ENCODE peak calls at places on chromosome 15, in eight cellular contexts. X, Z, N, I, D, R, S and L are unnamed samples.
A peak's percentile ranks its signal among the peaks of the same experiment; 100 is the strongest.

GRCh38 chr15:89383635-89384604 is 49.3 kb upstream of the POLG start:
- DNase-seq in D (no peak), Z (peak; percentile 37), I (no peak), R (peak; percentile 35), S (no peak), X (no peak), N (peak; percentile 60), L (peak; percentile 48)

GRCh38 chr15:65827065-65827464 is 35.0 kb upstream of the DENND4A start:
- DNase-seq in I (no peak), X (no peak), R (no peak), Z (no peak), N (no peak), S (no peak), D (no peak), L (peak; percentile 14)

GRCh38 chr15:73331991-73332925 is 36.5 kb downstream of the HCN4 start:
- DNase-seq in R (no peak), X (no peak), D (no peak), S (no peak), I (no peak), N (no peak), Z (no peak), L (no peak)

GRCh38 chr15:97963779-97964178 is 3.3 kb downstream of the ARRDC4 start:
- DNase-seq in I (no peak), D (no peak), X (no peak), S (no peak), R (no peak), N (no peak), Z (no peak), L (no peak)

GRCh38 chr15:97645758-97646157 is 314.7 kb upstream of the ARRDC4 start:
- DNase-seq in S (no peak), X (no peak), I (no peak), Z (no peak), N (no peak), D (no peak), R (no peak), L (no peak)

GRCh38 chr15:55372701-55373440 is 35.3 kb downstream of the CCPG1 start:
- DNase-seq in D (no peak), N (no peak), X (no peak), I (no peak), Z (no peak), S (peak; percentile 24), R (no peak), L (no peak)

GRCh38 chr15:68197170-68197492 is 8.0 kb downstream of the CALML4 start:
- DNase-seq in I (no peak), S (no peak), D (no peak), Z (no peak), N (no peak), R (no peak), X (no peak), L (no peak)

GRCh38 chr15:48802867-48803266 is 8.0 kb downstream of the CEP152 start:
- DNase-seq in R (peak; percentile 86), N (no peak), I (no peak), X (peak; percentile 94), S (no peak), D (no peak), Z (no peak), L (no peak)

GRCh38 chr15:36959746-36960145 is 140.6 kb downstream of the MEIS2 start:
- DNase-seq in Z (no peak), R (peak; percentile 64), S (no peak), N (no peak), I (no peak), X (no peak), D (no peak), L (no peak)

GRCh38 chr15:38624248-38625214 is 59.9 kb upstream of the RASGRP1 start:
- DNase-seq in X (no peak), Z (no peak), N (no peak), D (no peak), S (no peak), I (no peak), R (no peak), L (peak; percentile 7)

GRCh38 chr15:40471105-40471777 is 457 bp downstream of the CHST14 start:
- DNase-seq in S (no peak), I (no peak), R (no peak), X (no peak), N (peak; percentile 30), D (no peak), Z (no peak), L (peak; percentile 1)

GRCh38 chr15:37112171-37112570 is 11.8 kb upstream of the MEIS2 start:
- DNase-seq in N (no peak), Z (no peak), S (no peak), D (no peak), I (no peak), R (no peak), X (no peak), L (no peak)

GRCh38 chr15:89633585-89633984 is 21.7 kb downstream of the KIF7 start:
- DNase-seq in D (no peak), I (no peak), X (no peak), N (no peak), R (no peak), S (no peak), Z (no peak), L (no peak)

GRCh38 chr15:68829068-68829467 is 8.4 kb upstream of the ANP32A start:
- DNase-seq in I (peak; percentile 33), X (peak; percentile 13), S (no peak), Z (no peak), N (no peak), R (no peak), D (no peak), L (peak; percentile 15)

GRCh38 chr15:77654975-77655374 is 22.3 kb upstream of the LINGO1 start:
- DNase-seq in X (no peak), D (no peak), I (peak; percentile 73), R (no peak), Z (no peak), N (no peak), S (no peak), L (peak; percentile 58)

GRCh38 chr15:70569718-70570231 is 193.6 kb downstream of the UACA start:
- DNase-seq in D (no peak), Z (no peak), N (no peak), S (no peak), R (peak; percentile 35), X (peak; percentile 39), I (peak; percentile 37), L (no peak)

GRCh38 chr15:90529369-90530249 is at the start of gene CRTC3:
- DNase-seq in I (peak; percentile 74), Z (peak; percentile 23), R (peak; percentile 25), D (no peak), N (peak; percentile 56), X (peak; percentile 23), S (no peak), L (peak; percentile 57)

GRCh38 chr15:35852818-35853624 is 307.1 kb upstream of the DPH6 start:
- DNase-seq in R (no peak), I (no peak), X (no peak), N (no peak), D (no peak), S (no peak), Z (no peak), L (no peak)

GRCh38 chr15:76286231-76286879 is 24.9 kb downstream of the ETFA start:
- DNase-seq in X (no peak), Z (no peak), N (no peak), I (no peak), D (no peak), S (peak; percentile 27), R (no peak), L (no peak)

GRCh38 chr15:74123131-74123429 is 7.3 kb upstream of the ISLR2 start:
- DNase-seq in N (no peak), Z (no peak), I (no peak), X (no peak), D (no peak), S (no peak), R (no peak), L (no peak)

GRCh38 chr15:25242166-25242879 is 196.5 kb downstream of the UBE3A start:
- DNase-seq in Z (peak; percentile 6), S (no peak), R (no peak), D (no peak), X (no peak), N (peak; percentile 2), I (no peak), L (no peak)

GRCh38 chr15:90564109-90564508 is 34.4 kb downstream of the CRTC3 start:
- DNase-seq in R (no peak), D (no peak), X (no peak), Z (no peak), N (no peak), S (no peak), I (no peak), L (no peak)

GRCh38 chr15:31461911-31462480 is 135.4 kb downstream of the KLF13 start:
- DNase-seq in R (no peak), I (no peak), Z (no peak), X (no peak), D (no peak), S (no peak), N (no peak), L (no peak)
- TF ChIP-seq CTCF in R (peak; percentile 56), I (no peak), Z (no peak), X (peak; percentile 44), D (no peak), S (no peak), N (no peak), L (no peak)

DNA sequence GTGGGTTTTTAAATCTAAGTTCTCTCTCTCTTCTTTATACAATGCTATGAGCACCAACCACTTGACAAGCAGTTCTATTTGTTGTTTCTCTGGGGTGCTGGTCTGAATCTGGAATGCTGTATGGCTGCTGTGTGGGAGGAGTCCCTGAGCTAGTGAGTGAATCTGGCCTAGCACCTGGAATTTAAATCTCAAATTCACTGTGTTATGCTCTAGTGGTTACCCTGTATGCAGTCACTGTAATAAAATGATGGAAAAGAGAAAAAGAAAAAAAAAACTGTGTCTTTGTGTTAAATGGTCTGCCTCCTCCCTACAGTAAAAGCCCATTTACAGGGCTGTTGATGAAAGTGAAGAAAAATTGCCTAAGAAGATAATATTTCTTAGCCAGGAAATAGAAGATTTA is 155.0 kb downstream of the ATP8B4 start:
- DNase-seq in Z (no peak), R (no peak), X (no peak), N (no peak), I (no peak), D (no peak), S (no peak), L (no peak)
- TF ChIP-seq CTCF in Z (no peak), R (no peak), X (no peak), N (no peak), I (no peak), D (no peak), S (no peak), L (no peak)

GRCh38 chr15:100934735-100935134 is 15.6 kb downstream of the LRRK1 start:
- DNase-seq in R (no peak), X (peak; percentile 18), Z (no peak), D (no peak), N (no peak), I (no peak), S (no peak), L (no peak)
- TF ChIP-seq CTCF in R (peak; percentile 36), X (peak; percentile 46), Z (no peak), D (no peak), N (no peak), I (peak; percentile 7), S (peak; percentile 29), L (no peak)

GRCh38 chr15:44194397-44195150 is 497 bp downstream of the FRMD5 start:
- DNase-seq in R (peak; percentile 87), S (no peak), I (peak; percentile 30), Z (no peak), X (peak; percentile 90), N (peak; percentile 18), D (peak; percentile 54), L (peak; percentile 76)
- TF ChIP-seq CTCF in R (peak; percentile 33), S (no peak), I (no peak), Z (no peak), X (peak; percentile 12), N (no peak), D (peak; percentile 11), L (no peak)